ENCODE peak calls at places on chromosomes 13 and 19, in six cellular contexts. E, Y, P, Z, C and T are unnamed samples.
A peak's percentile ranks its signal among the peaks of the same experiment; 100 is the strongest.

GRCh38 chr19:4267101-4267900 is 11.8 kb upstream of the SHD start:
- DNase-seq in E (no peak), Y (peak; percentile 92), P (peak; percentile 83), Z (no peak), C (peak; percentile 64), T (peak; percentile 42)

GRCh38 chr19:50790365-50790825 is at the start of gene ACP4:
- DNase-seq in E (no peak), Y (no peak), P (no peak), Z (no peak), C (no peak), T (no peak)

GRCh38 chr19:3243851-3244700 is 19.6 kb downstream of the CELF5 start:
- DNase-seq in E (no peak), Y (peak; percentile 68), P (no peak), Z (no peak), C (peak; percentile 25), T (no peak)

GRCh38 chr13:30963794-30964193 is 31.3 kb downstream of the TEX26 start:
- DNase-seq in E (no peak), Y (no peak), P (no peak), Z (no peak), C (peak; percentile 10), T (no peak)

GRCh38 chr19:6394831-6395230 is 1.9 kb upstream of the GTF2F1 start:
- DNase-seq in E (no peak), Y (no peak), P (no peak), Z (no peak), C (no peak), T (no peak)

GRCh38 chr13:83935566-83935965 is 53.3 kb upstream of the SLITRK1 start:
- DNase-seq in E (no peak), Y (no peak), P (no peak), Z (no peak), C (no peak), T (no peak)

GRCh38 chr13:78595458-78595818 is 7.9 kb downstream of the POU4F1 start:
- DNase-seq in E (no peak), Y (peak; percentile 78), P (no peak), Z (no peak), C (no peak), T (no peak)

GRCh38 chr19:48290923-48291700 is 21.2 kb downstream of the ZNF114 start:
- DNase-seq in E (peak; percentile 85), Y (peak; percentile 96), P (peak; percentile 77), Z (peak; percentile 90), C (peak; percentile 62), T (peak; percentile 82)

GRCh38 chr19:33468361-33469170 is 53.0 kb downstream of the PEPD start:
- DNase-seq in E (peak; percentile 51), Y (peak; percentile 59), P (no peak), Z (peak; percentile 75), C (no peak), T (no peak)

GRCh38 chr19:11420429-11420893 is 1.3 kb upstream of the RGL3 start:
- DNase-seq in E (peak; percentile 88), Y (no peak), P (no peak), Z (no peak), C (no peak), T (peak; percentile 85)

GRCh38 chr19:33177417-33177976 is 16.6 kb upstream of the LRP3 start:
- DNase-seq in E (no peak), Y (peak; percentile 63), P (peak; percentile 82), Z (no peak), C (no peak), T (no peak)

DNA sequence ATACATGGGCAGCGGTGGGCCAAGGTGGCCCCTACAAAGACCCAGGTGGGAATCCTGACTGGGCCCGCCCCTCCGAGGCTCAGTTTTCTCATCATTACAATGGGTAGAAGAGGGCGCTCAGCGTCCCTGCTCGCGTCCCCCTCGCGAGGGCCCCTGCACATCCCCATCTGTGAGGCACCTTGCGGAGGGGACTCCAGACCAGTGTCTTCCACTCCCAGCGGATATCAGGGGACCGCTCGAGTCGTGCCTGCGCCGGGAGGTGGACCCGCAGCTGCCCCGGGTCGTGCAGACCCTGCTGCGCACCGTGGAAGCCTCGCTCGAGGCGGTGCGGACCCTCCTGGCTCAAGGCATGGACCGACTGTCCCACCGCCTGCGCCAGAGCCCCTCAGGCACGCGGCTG is 15.3 kb upstream of the COLGALT1 start:
- DNase-seq in E (no peak), Y (no peak), P (no peak), Z (no peak), C (no peak), T (no peak)
- H3K4me1 ChIP-seq in E (peaks cover 15% of the 10 kb centered on the region), Y (no peaks in the 10 kb centered on the region), P (peaks cover 3% of the 10 kb centered on the region), Z (peaks cover 12% of the 10 kb centered on the region), C (peaks cover 3% of the 10 kb centered on the region), T (peaks cover 11% of the 10 kb centered on the region)

DNA sequence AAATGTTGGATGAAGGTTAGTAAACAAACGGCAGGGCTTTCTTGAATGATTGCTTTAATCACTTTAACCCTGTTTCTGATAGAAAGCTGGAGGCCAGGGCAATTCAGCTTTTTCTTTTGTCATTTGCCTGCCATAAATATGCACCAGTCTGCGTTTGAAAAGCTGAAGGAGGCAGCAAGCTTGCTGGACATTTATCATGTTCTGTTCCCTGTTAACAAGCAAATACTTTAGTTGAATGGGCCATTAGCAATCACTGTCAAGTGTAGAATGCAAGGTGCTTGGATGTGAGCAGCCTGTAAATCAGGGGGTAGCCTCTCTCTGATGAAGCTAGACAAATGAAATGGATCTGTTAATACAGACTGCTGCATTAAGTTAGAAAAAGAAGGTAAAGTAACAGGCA is 7.7 kb downstream of the EFNB2 start:
- DNase-seq in E (no peak), Y (no peak), P (no peak), Z (no peak), C (no peak), T (no peak)
- H3K4me1 ChIP-seq in E (peaks cover 8% of the 10 kb centered on the region), Y (peaks cover 25% of the 10 kb centered on the region), P (peaks cover 47% of the 10 kb centered on the region), Z (peaks cover 59% of the 10 kb centered on the region), C (peaks cover 3% of the 10 kb centered on the region), T (peaks cover 55% of the 10 kb centered on the region)

GRCh38 chr13:44221657-44222056 is 152.0 kb upstream of the SERP2 start:
- DNase-seq in E (no peak), Y (no peak), P (no peak), Z (no peak), C (no peak), T (no peak)

GRCh38 chr13:44223785-44224432 is 149.7 kb upstream of the SERP2 start:
- DNase-seq in E (no peak), Y (no peak), P (no peak), Z (no peak), C (peak; percentile 24), T (no peak)

GRCh38 chr13:44220948-44221347 is 152.7 kb upstream of the SERP2 start:
- DNase-seq in E (no peak), Y (no peak), P (no peak), Z (no peak), C (no peak), T (no peak)

GRCh38 chr13:44218501-44219240 is 155.0 kb upstream of the SERP2 start:
- DNase-seq in E (peak; percentile 95), Y (no peak), P (no peak), Z (peak; percentile 83), C (peak; percentile 46), T (peak; percentile 76)

DNA sequence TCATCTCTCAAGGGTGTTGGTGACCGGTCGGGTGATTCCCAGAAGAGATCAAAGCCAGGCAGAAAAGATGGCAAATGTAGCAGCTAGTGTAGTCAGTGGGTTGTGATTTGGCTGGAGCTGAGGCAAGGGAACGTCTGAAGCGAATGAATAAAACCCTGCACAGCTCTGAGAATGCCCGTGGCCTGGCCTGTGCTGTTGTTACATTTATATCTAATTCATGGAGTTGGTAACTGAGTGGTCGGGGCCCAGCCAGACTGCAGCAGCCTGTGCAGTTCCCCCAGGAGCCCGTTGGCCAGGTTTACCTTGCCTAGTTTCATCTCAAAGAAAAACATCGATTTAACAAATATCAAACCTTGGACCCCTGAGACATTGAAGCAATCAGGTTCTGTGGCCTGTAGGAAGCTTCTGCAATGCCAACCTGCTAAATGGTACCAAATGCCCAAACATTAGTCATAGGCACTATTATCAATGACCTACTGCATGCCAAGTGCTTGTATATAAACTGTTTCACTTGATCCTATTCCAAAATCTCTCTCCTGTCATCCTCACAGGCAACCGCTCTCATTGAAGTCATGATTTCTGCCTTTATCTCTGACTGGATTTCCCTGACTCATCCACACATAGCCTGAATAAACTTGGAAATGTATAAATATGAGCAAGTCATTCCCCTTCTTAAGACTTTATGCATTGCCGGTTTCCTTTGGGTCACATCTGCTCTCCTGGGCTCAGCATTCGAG is 153.6 kb upstream of the SERP2 start:
- DNase-seq in E (no peak), Y (no peak), P (no peak), Z (no peak), C (no peak), T (no peak)
- H3K4me1 ChIP-seq in E (peaks cover 78% of the 10 kb centered on the region), Y (no peaks in the 10 kb centered on the region), P (no peaks in the 10 kb centered on the region), Z (peaks cover 46% of the 10 kb centered on the region), C (peaks cover 7% of the 10 kb centered on the region), T (peaks cover 43% of the 10 kb centered on the region)

GRCh38 chr19:55544776-55545439 is 435 bp downstream of the SBK3 start:
- DNase-seq in E (no peak), Y (no peak), P (no peak), Z (no peak), C (peak; percentile 26), T (no peak)
- H3K4me1 ChIP-seq in E (peaks cover 34% of the 10 kb centered on the region), Y (no peaks in the 10 kb centered on the region), P (no peaks in the 10 kb centered on the region), Z (peaks cover 10% of the 10 kb centered on the region), C (no peaks in the 10 kb centered on the region), T (peaks cover 50% of the 10 kb centered on the region)